ENCODE peak calls at places on chromosomes 1 and 21, in five cellular contexts. O, I, Q, X and J are unnamed samples.

GRCh38 chr1:182340233-182341058 is 51.1 kb downstream of the GLUL start:
- DNase-seq in X (no peak), Q (no peak), I (no peak), O (no peak), J (no peak)

GRCh38 chr1:61597601-61598000 is 127.3 kb downstream of the TM2D1 start:
- DNase-seq in I (no peak), O (no peak), Q (no peak), X (no peak), J (no peak)

GRCh38 chr1:74689800-74690696 is 16.5 kb upstream of the ERICH3 start:
- DNase-seq in Q (no peak), O (peak; percentile 52), I (no peak), X (no peak), J (peak; percentile 65)

GRCh38 chr1:170354679-170355078 is 177.3 kb upstream of the GORAB start:
- DNase-seq in X (no peak), Q (no peak), O (no peak), I (no peak), J (no peak)

GRCh38 chr21:36773111-36773510 is 74.2 kb downstream of the SIM2 start:
- DNase-seq in I (peak; percentile 91), Q (peak; percentile 62), X (no peak), O (peak; percentile 89), J (no peak)

GRCh38 chr1:192576190-192577144 is 894 bp downstream of the RGS1 start:
- DNase-seq in O (no peak), Q (no peak), X (no peak), I (no peak), J (no peak)

GRCh38 chr21:17693801-17694200 is 81.1 kb upstream of the BTG3 start:
- DNase-seq in I (no peak), O (no peak), X (no peak), Q (no peak), J (no peak)

GRCh38 chr21:34737115-34737514 is 68.3 kb downstream of the CLIC6 start:
- DNase-seq in I (no peak), X (no peak), O (no peak), Q (no peak), J (no peak)

GRCh38 chr1:59332983-59333382 is 36.1 kb downstream of the FGGY start:
- DNase-seq in I (no peak), O (peak; percentile 75), Q (peak; percentile 8), X (no peak), J (no peak)

GRCh38 chr1:33966346-33967141 is 102.7 kb downstream of the HMGB4 start:
- DNase-seq in X (no peak), Q (no peak), I (no peak), O (peak; percentile 53), J (no peak)

GRCh38 chr1:160210563-160210962 is 5.4 kb downstream of the PEA15 start:
- DNase-seq in O (no peak), X (no peak), I (no peak), Q (no peak), J (no peak)

GRCh38 chr21:37412603-37413360 is 46.2 kb downstream of the DYRK1A start:
- DNase-seq in O (peak; percentile 75), X (no peak), Q (no peak), I (no peak), J (no peak)

GRCh38 chr1:162314226-162314625 is 62.4 kb downstream of the SPATA46 start:
- DNase-seq in I (no peak), O (no peak), Q (no peak), X (no peak), J (no peak)

GRCh38 chr1:4549933-4550332 is 104.5 kb upstream of the AJAP1 start:
- DNase-seq in O (no peak), X (no peak), Q (no peak), I (no peak), J (no peak)

GRCh38 chr1:84687703-84688460 is 2.4 kb downstream of the SSX2IP start:
- DNase-seq in Q (no peak), O (peak; percentile 66), I (no peak), X (no peak), J (no peak)

GRCh38 chr1:65317866-65318653 is 8.7 kb downstream of the DNAJC6 start:
- DNase-seq in X (no peak), Q (no peak), I (no peak), O (no peak), J (no peak)
- TF ChIP-seq POLR2A in X (no peak), Q (no peak), I (no peak), O (no peak), J (no peak)

GRCh38 chr1:20183035-20183434 is 2.9 kb upstream of the UBXN10 start:
- DNase-seq in Q (no peak), X (no peak), I (no peak), O (no peak), J (peak; percentile 61)
- TF ChIP-seq POLR2A in Q (no peak), X (no peak), I (no peak), O (no peak), J (no peak)

DNA sequence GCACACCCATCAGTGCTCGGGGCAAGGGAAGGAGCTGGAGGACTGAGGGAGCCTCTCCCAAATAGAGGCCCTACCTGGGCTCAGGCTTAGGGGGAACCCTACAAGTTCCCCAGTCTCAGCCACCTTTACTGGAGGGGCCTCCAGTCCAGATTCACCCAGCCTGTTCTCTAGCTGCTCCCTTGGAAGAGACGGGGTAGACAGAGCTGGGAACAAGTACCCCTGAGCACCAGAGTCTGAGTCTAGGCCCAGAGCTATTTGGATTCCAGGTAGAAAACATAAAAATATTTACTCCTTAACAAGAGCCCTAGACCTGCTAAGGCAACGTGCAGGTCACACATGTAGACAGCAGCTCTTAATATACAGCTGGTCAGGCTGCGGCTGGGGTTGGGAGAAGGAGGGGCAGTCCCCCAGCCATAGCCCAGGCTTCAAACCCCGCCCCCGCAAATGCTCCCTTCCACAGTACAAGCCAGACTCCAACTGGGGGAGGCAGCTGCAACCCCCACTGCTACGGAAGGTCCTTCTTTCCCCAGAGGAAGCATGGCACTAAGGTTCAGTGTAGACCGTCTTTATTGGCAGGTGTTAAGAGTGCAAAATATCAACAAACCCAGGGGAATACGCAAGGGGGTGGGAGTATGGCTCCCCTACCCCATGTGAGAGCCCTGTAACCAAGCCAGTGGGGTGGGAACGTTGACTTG is 8.0 kb downstream of the TENT5B start:
- DNase-seq in O (peak; percentile 67), I (no peak), Q (no peak), X (no peak), J (no peak)
- TF ChIP-seq POLR2A in O (no peak), I (no peak), Q (no peak), X (no peak), J (no peak)

GRCh38 chr1:203945030-203945429 is 83.6 kb downstream of the SNRPE start:
- DNase-seq in I (no peak), X (no peak), O (no peak), Q (no peak), J (no peak)
- TF ChIP-seq POLR2A in I (no peak), X (no peak), O (no peak), Q (no peak), J (no peak)

DNA sequence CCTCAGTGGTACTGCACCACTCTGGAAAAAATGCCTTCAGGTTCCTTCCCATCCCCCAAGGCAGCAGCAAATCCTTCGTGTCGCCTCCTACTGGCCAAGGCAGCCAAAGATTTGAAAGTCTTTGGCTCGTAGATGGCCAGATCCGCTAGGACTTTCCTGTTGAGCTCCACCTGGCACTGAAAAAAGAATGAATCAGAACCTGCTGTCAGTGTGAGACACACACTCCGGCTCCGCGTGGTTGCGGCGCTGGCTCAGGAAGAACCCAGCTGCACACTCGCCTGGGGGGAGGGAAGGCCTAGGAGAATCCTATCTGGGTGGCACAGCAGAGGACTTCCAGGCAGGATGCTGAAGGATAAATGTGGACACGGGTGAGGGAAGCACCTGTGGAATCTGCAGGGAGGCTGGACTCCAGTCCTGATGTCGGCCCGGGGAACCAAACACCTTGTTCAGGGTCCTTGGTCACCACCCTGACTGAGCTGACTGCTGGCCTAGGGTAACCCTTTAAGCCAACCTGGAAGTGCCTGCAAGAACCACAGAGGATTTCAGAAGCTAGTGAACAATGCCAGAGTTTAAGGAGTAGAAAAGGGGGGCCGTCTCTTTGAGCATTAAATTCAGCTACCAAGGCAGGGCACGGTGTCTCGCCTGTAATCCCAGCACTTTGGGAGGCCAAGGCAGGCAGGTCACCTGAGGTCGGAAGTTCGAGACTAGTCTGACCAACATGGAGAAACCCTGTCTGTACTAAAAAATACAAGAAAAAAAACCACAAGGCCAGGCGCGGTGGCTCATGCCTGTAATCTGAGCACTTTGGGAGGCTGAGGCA is 3.2 kb upstream of the CCNL2 start:
- DNase-seq in O (peak; percentile 60), I (no peak), Q (no peak), X (no peak), J (no peak)
- TF ChIP-seq POLR2A in O (no peak), I (no peak), Q (no peak), X (no peak), J (no peak)

DNA sequence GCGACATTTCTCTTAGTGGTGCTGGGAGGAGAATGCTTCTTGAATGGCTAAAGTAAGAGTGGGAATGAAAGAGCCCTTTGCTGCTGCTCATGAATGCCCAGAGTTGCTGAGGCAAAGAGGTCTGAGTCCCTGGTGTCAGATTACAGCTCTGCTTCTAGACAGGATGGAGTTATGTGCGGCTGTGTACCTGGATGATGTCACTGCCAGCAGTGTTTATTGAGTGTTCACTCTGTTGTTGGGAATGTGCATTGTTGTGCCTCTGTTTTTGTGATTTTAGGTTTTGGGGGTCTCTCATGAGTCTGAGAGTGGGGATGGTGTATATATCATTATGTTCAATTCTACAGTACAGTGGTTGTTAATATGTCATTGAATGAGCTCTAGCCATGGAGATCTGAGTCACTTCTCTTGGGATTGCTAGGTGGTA is 2.7 kb downstream of the CDC14A start:
- DNase-seq in Q (peak; percentile 12), X (no peak), O (peak; percentile 66), I (no peak), J (peak; percentile 61)
- TF ChIP-seq POLR2A in Q (no peak), X (no peak), O (no peak), I (no peak), J (no peak)

GRCh38 chr1:156749429-156750118 is 1.9 kb downstream of the HDGF start:
- DNase-seq in I (no peak), Q (no peak), X (no peak), O (no peak), J (peak; percentile 88)
- TF ChIP-seq POLR2A in I (no peak), Q (no peak), X (peak; percentile 14), O (no peak), J (peak; percentile 75)

DNA sequence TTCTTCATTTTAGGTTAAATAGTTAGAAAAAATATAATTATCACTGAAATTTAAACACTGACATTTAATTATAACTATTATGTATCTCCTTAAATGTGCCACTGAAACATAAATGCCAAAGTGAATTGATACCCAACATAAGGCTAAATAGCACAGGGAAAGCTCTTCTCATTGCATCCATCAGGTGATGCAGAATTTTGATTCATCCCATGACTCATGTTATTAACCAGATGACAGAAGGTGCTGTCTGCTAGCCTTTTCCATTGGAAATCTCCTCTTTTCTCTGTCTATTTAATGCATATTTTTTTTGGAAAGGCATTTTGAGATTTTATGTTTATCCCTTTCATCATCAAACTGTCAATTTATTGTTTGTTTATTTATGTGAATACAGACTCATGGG is 136.8 kb downstream of the KCNK2 start:
- DNase-seq in O (peak; percentile 6), I (no peak), Q (no peak), X (no peak), J (no peak)
- TF ChIP-seq POLR2A in O (no peak), I (no peak), Q (no peak), X (no peak), J (no peak)

GRCh38 chr21:32459972-32460371 is 47.5 kb downstream of the EVA1C start:
- DNase-seq in Q (no peak), X (no peak), I (no peak), O (peak; percentile 26), J (no peak)

GRCh38 chr21:32461503-32461902 is 49.0 kb downstream of the EVA1C start:
- DNase-seq in Q (no peak), X (no peak), O (no peak), I (no peak), J (no peak)

GRCh38 chr21:32467291-32467690 is 54.8 kb downstream of the EVA1C start:
- DNase-seq in X (no peak), O (no peak), I (no peak), Q (no peak), J (no peak)

GRCh38 chr21:32463367-32463766 is 50.9 kb downstream of the EVA1C start:
- DNase-seq in X (no peak), O (peak; percentile 29), I (no peak), Q (peak; percentile 63), J (no peak)

GRCh38 chr21:32463889-32464300 is 51.4 kb downstream of the EVA1C start:
- DNase-seq in Q (peak; percentile 58), I (no peak), X (no peak), O (peak; percentile 94), J (no peak)
- TF ChIP-seq POLR2A in Q (no peak), I (no peak), X (no peak), O (no peak), J (no peak)